ENCODE peak calls at places on chromosomes 12 and 14, in eight cellular contexts. B is stimulated activated CD4-positive, alpha-beta T cell treated with anti-CD3 and anti-CD28 coated beads, Interleukin-15, amount 100 ng/mL, for 24 hours; A is GM12865; Y is hippocampal formation; P is HFF-Myc; S is stimulated activated CD8-positive, alpha-beta memory T cell treated with anti-CD3 and anti-CD28 coated beads, Interleukin-7, amount 100 ng/mL, for 48 hours; D is T follicular helper cell; X is sciatic nerve. U is an unnamed sample.
A peak's percentile ranks its signal among the peaks of the same experiment; 100 is the strongest.

GRCh38 chr12:106195638-106196037 is 52.2 kb downstream of the CKAP4 start:
- DNase-seq in S (no peak), A (no peak), B (no peak), P (no peak), D (no peak), X (peak; percentile 84), Y (peak; percentile 50), U (no peak)

GRCh38 chr14:104757681-104758392 is 4.9 kb downstream of the SIVA1 start:
- DNase-seq in X (no peak), S (no peak), D (no peak), P (no peak), A (no peak), B (no peak), Y (no peak), U (no peak)

GRCh38 chr12:88625316-88625715 is 45.0 kb upstream of the KITLG start:
- DNase-seq in D (no peak), P (no peak), B (no peak), S (no peak), X (no peak), A (no peak), Y (no peak), U (no peak)

GRCh38 chr14:99737451-99737951 is 53.4 kb downstream of the CYP46A1 start:
- DNase-seq in P (no peak), X (peak; percentile 65), B (no peak), Y (peak; percentile 47), A (no peak), S (no peak), D (no peak), U (no peak)

GRCh38 chr14:99854831-99855230 is 61.6 kb downstream of the EML1 start:
- DNase-seq in A (no peak), P (no peak), X (no peak), B (no peak), Y (no peak), D (no peak), S (no peak), U (no peak)

GRCh38 chr12:53461591-53461990 is 9.7 kb downstream of the PCBP2 start:
- DNase-seq in X (no peak), A (no peak), D (no peak), P (no peak), Y (no peak), B (no peak), S (no peak), U (no peak)

GRCh38 chr14:91361236-91361811 is 56.3 kb downstream of the CCDC88C start:
- DNase-seq in P (no peak), B (no peak), S (no peak), A (no peak), Y (no peak), X (no peak), D (no peak), U (no peak)

GRCh38 chr12:75208851-75209781 is 523 bp downstream of the KCNC2 start:
- DNase-seq in B (peak; percentile 30), S (no peak), Y (no peak), A (no peak), P (no peak), X (no peak), D (no peak), U (no peak)

GRCh38 chr14:45793081-45793480 is 540.1 kb upstream of the MIS18BP1 start:
- DNase-seq in X (no peak), S (no peak), Y (no peak), A (peak; percentile 10), D (no peak), B (no peak), P (no peak), U (no peak)

GRCh38 chr14:61695695-61696527 is 598 bp downstream of the HIF1A start:
- DNase-seq in A (peak; percentile 63), B (peak; percentile 74), Y (peak; percentile 61), D (peak; percentile 20), S (no peak), P (peak; percentile 12), X (peak; percentile 78), U (peak; percentile 55)

GRCh38 chr12:76455582-76456345 is 103.8 kb downstream of the OSBPL8 start:
- DNase-seq in S (peak; percentile 16), A (peak; percentile 77), P (peak; percentile 79), X (no peak), D (no peak), B (peak; percentile 27), Y (no peak), U (no peak)

GRCh38 chr12:10171954-10172353 is at the start of gene OLR1:
- DNase-seq in X (no peak), B (no peak), Y (no peak), S (no peak), D (no peak), A (no peak), P (no peak), U (no peak)

GRCh38 chr14:82412545-82412944 is 878.9 kb upstream of the SEL1L start:
- DNase-seq in S (no peak), B (no peak), X (no peak), D (no peak), P (no peak), A (no peak), Y (no peak), U (no peak)

GRCh38 chr12:10167588-10167987 is 4.3 kb downstream of the OLR1 start:
- DNase-seq in S (no peak), B (no peak), D (no peak), P (no peak), Y (no peak), X (no peak), A (no peak), U (no peak)

GRCh38 chr12:30243426-30243825 is 452.2 kb downstream of the IPO8 start:
- DNase-seq in B (no peak), S (no peak), A (no peak), X (no peak), Y (no peak), P (no peak), D (no peak), U (no peak)

GRCh38 chr12:47328831-47329545 is 249.2 kb upstream of the AMIGO2 start:
- DNase-seq in S (no peak), D (no peak), X (no peak), A (no peak), B (no peak), Y (no peak), P (no peak), U (no peak)

U was measured in GOT3.